ENCODE peak calls at places on chromosomes 12 and 14, in six cellular contexts. W is GM12891, J is type B pancreatic cell, V is NCI-H748 treated with DMSO at 0.1 percent for 48 hours, T is GM13977, O is tibial artery. Z is an unnamed sample.

GRCh38 chr12:100576311-100577036 is 3.0 kb downstream of the GAS2L3 start:
- DNase-seq in W (no peak), J (no peak), V (no peak), T (no peak), O (no peak), Z (no peak)

GRCh38 chr14:104150201-104151027 is 12.0 kb downstream of the KIF26A start:
- DNase-seq in W (no peak), J (no peak), V (no peak), T (no peak), O (no peak), Z (no peak)

GRCh38 chr12:12224240-12224940 is 42.5 kb downstream of the LRP6 start:
- DNase-seq in W (no peak), J (no peak), V (no peak), T (no peak), O (no peak), Z (no peak)

GRCh38 chr14:93960108-93960475 is 16.3 kb downstream of the ASB2 start:
- DNase-seq in W (no peak), J (no peak), V (no peak), T (no peak), O (no peak), Z (no peak)

GRCh38 chr12:630656-631632 is 32.3 kb downstream of the NINJ2 start:
- DNase-seq in W (peak), J (no peak), V (no peak), T (peak), O (peak), Z (peak)

GRCh38 chr14:23640524-23641141 is 4.5 kb downstream of the DHRS2 start:
- DNase-seq in W (no peak), J (no peak), V (no peak), T (no peak), O (peak), Z (peak)

GRCh38 chr12:20657496-20657895 is 37.6 kb upstream of the SLCO1C1 start:
- DNase-seq in W (no peak), J (no peak), V (no peak), T (no peak), O (no peak), Z (no peak)

GRCh38 chr12:25903603-25904245 is 54.8 kb upstream of the RASSF8 start:
- DNase-seq in W (no peak), J (no peak), V (no peak), T (no peak), O (no peak), Z (no peak)

GRCh38 chr14:70894868-70895267 is 12.4 kb upstream of the PCNX1 start:
- DNase-seq in W (no peak), J (no peak), V (no peak), T (no peak), O (no peak), Z (no peak)

GRCh38 chr12:131913666-131914065 is 15.4 kb upstream of the PUS1 start:
- DNase-seq in W (no peak), J (no peak), V (no peak), T (no peak), O (no peak), Z (no peak)

GRCh38 chr14:77590845-77591506 is 25.5 kb downstream of the SPTLC2 start:
- DNase-seq in W (no peak), J (no peak), V (no peak), T (no peak), O (no peak), Z (no peak)

GRCh38 chr12:122421815-122422737 is at the start of gene CLIP1:
- DNase-seq in W (peak), J (peak), V (peak), T (peak), O (peak), Z (peak)